ENCODE peak calls at places on chromosome 14, in five cellular contexts. I, U, J, P and K are unnamed samples. For H3K4me1, the result is how much of the 10 kb centered on the place peaks cover.

GRCh38 chr14:85607571-85608219 is 77.8 kb downstream of the FLRT2 start:
- DNase-seq in I (no peak), P (no peak), J (no peak), U (peak), K (no peak)

GRCh38 chr14:63275611-63276010 is 43.1 kb downstream of the GPHB5 start:
- DNase-seq in J (no peak), I (no peak), U (no peak), P (no peak), K (no peak)

GRCh38 chr14:60532442-60532841 is 23.5 kb downstream of the SIX6 start:
- DNase-seq in P (no peak), J (no peak), U (no peak), I (no peak), K (no peak)

GRCh38 chr14:102450206-102451063 is 59.1 kb downstream of the ANKRD9 start:
- DNase-seq in J (no peak), U (no peak), P (no peak), I (no peak), K (no peak)

GRCh38 chr14:31492759-31493498 is 5.1 kb upstream of the GPR33 start:
- DNase-seq in U (no peak), P (no peak), J (no peak), I (no peak), K (no peak)

GRCh38 chr14:94690486-94690885 is 78.3 kb downstream of the SERPINA3 start:
- DNase-seq in P (no peak), J (no peak), U (no peak), I (peak), K (no peak)

GRCh38 chr14:89508863-89509262 is 91.8 kb upstream of the FOXN3 start:
- DNase-seq in I (no peak), P (no peak), U (no peak), J (no peak), K (no peak)

GRCh38 chr14:44316647-44317432 is 190.2 kb downstream of the FSCB start:
- DNase-seq in P (peak), U (peak), I (no peak), J (no peak), K (no peak)

GRCh38 chr14:64968651-64969050 is 3.5 kb downstream of the RAB15 start:
- DNase-seq in U (no peak), I (no peak), J (no peak), P (no peak), K (no peak)

GRCh38 chr14:63045612-63046320 is 508 bp upstream of the KCNH5 start:
- DNase-seq in I (no peak), J (no peak), U (peak), P (peak), K (no peak)

GRCh38 chr14:39043352-39043943 is 59.6 kb downstream of the SEC23A start:
- DNase-seq in P (no peak), I (no peak), U (no peak), J (no peak), K (no peak)

GRCh38 chr14:41868396-41868795 is 261.7 kb downstream of the LRFN5 start:
- DNase-seq in U (peak), J (no peak), I (no peak), P (no peak), K (no peak)

GRCh38 chr14:97634786-97635185 is 837.6 kb downstream of the VRK1 start:
- DNase-seq in I (no peak), U (no peak), J (no peak), P (no peak), K (no peak)

GRCh38 chr14:39755269-39755878 is 323.1 kb upstream of the FBXO33 start:
- DNase-seq in U (no peak), I (no peak), P (no peak), J (no peak), K (no peak)

GRCh38 chr14:26841920-26842741 is 244.3 kb upstream of the NOVA1 start:
- DNase-seq in I (peak), U (peak), P (peak), J (peak), K (peak)

GRCh38 chr14:103247169-103247606 is 86.8 kb upstream of the EIF5 start:
- DNase-seq in U (no peak), I (no peak), P (no peak), J (no peak), K (no peak)

GRCh38 chr14:76832503-76832988 is 6.3 kb downstream of the LRRC74A start:
- DNase-seq in P (no peak), J (no peak), U (no peak), I (no peak), K (no peak)

GRCh38 chr14:64478634-64479250 is 13.4 kb downstream of the AKAP5 start:
- DNase-seq in P (no peak), J (no peak), U (peak), I (no peak), K (no peak)

GRCh38 chr14:40072175-40072574 is 639.9 kb upstream of the FBXO33 start:
- DNase-seq in U (no peak), P (no peak), I (no peak), J (no peak), K (no peak)

GRCh38 chr14:37565550-37565949 is 29.5 kb downstream of the FOXA1 start:
- DNase-seq in U (no peak), J (no peak), P (no peak), I (no peak), K (no peak)

GRCh38 chr14:69101331-69101826 is 51.5 kb downstream of the DCAF5 start:
- DNase-seq in I (no peak), J (peak), U (peak), P (peak), K (no peak)

GRCh38 chr14:96270565-96271420 is 14.8 kb downstream of the BDKRB1 start:
- DNase-seq in P (no peak), U (peak), J (no peak), I (no peak), K (no peak)

GRCh38 chr14:77618381-77618780 is 1.9 kb upstream of the SPTLC2 start:
- DNase-seq in I (no peak), J (no peak), U (no peak), P (no peak), K (no peak)

GRCh38 chr14:55963295-55963694 is 154.9 kb upstream of the PELI2 start:
- DNase-seq in P (no peak), I (no peak), U (no peak), J (no peak), K (no peak)

GRCh38 chr14:21208554-21208953 is 52.7 kb upstream of the OR5AU1 start:
- DNase-seq in I (no peak), U (no peak), J (no peak), P (no peak), K (no peak)

GRCh38 chr14:96056509-96057422 is 17.6 kb downstream of the C14orf132 start:
- DNase-seq in U (no peak), P (no peak), J (no peak), I (no peak), K (no peak)

GRCh38 chr14:58772814-58773620 is 135.3 kb downstream of the DACT1 start:
- DNase-seq in U (peak), I (no peak), J (no peak), P (no peak), K (no peak)

GRCh38 chr14:22658951-22659350 is 14.8 kb upstream of the OR6J1 start:
- DNase-seq in I (no peak), P (no peak), J (no peak), U (no peak), K (no peak)
- H3K27ac ChIP-seq in I (no peak), P (no peak), J (no peak), U (no peak), K (no peak)

DNA sequence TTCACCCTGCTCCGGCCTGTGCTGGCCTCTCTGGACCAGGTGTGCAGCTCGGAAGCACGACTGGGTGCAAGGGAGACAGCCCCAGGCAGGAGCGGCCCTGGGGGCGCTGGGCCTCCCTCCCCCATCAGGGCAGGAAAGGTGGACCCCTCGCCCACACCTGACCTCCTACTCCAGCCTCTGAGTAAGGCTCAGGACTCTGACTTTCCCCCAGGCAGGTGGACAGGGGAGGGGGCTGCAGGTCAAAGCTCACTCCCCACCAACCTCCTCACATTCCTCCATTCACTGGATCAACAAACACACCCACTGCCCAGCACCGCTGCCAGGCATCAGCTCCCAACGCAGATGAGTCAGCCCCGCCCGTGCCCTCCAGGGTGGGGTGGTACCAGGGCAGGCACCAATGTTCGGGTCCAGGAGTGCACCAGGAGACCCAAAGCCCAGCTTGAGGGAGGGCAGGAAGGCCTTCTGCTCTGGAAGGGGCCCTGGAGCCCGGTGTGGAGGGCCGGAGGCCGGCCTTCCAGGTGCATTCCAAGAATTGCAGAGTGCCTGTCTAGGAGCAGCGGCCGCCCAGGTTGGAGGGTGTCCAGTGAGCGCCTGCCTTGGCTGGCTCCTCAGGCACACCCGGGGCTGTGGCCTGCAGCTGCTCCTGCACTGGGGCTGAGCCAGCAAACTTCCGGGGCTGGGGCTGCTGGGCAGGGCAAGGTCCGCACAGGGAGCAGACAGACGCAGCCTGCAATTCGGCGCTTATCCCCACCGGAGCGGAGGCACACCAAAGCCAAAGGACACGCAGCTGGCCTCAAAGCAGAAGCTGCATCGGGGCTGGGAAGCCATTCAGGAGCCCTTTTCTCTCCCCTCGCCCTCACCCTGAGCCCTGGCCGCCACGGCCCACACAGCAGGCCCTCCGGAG is 1.6 kb upstream of the INF2 start:
- DNase-seq in U (no peak), I (peak), J (no peak), P (peak), K (peak)
- TF ChIP-seq POLR2A in U (no peak), I (no peak), J (peak), P (peak), K (peak)

GRCh38 chr14:51862839-51863235 is 2.4 kb downstream of the GNG2 start:
- DNase-seq in J (no peak), I (no peak), P (no peak), U (peak), K (no peak)

GRCh38 chr14:51860836-51861583 is 598 bp downstream of the GNG2 start:
- DNase-seq in I (no peak), J (no peak), P (no peak), U (peak), K (no peak)

GRCh38 chr14:51859136-51859535 is 1.3 kb upstream of the GNG2 start:
- DNase-seq in J (no peak), U (peak), P (no peak), I (no peak), K (no peak)

GRCh38 chr14:51860164-51860835 is at the start of gene GNG2:
- DNase-seq in P (peak), U (peak), I (peak), J (peak), K (peak)

GRCh38 chr14:51862171-51862838 is 1.9 kb downstream of the GNG2 start:
- DNase-seq in I (no peak), U (peak), P (no peak), J (no peak), K (no peak)
- H3K4me1 ChIP-seq in I (under half), U (under half), P (under half), J (under half), K (under half)

GRCh38 chr14:72617391-72618011 is 276.4 kb downstream of the DPF3 start:
- DNase-seq in J (peak), P (no peak), I (no peak), U (no peak), K (peak)
- H3K27ac ChIP-seq in J (no peak), P (no peak), I (no peak), U (peak), K (peak)

GRCh38 chr14:67602995-67603545 is 3.0 kb upstream of the PIGH start:
- DNase-seq in U (no peak), I (no peak), J (no peak), P (no peak), K (no peak)

GRCh38 chr14:67602071-67602470 is 2.0 kb upstream of the PIGH start:
- DNase-seq in U (no peak), J (no peak), I (no peak), P (no peak), K (no peak)

DNA sequence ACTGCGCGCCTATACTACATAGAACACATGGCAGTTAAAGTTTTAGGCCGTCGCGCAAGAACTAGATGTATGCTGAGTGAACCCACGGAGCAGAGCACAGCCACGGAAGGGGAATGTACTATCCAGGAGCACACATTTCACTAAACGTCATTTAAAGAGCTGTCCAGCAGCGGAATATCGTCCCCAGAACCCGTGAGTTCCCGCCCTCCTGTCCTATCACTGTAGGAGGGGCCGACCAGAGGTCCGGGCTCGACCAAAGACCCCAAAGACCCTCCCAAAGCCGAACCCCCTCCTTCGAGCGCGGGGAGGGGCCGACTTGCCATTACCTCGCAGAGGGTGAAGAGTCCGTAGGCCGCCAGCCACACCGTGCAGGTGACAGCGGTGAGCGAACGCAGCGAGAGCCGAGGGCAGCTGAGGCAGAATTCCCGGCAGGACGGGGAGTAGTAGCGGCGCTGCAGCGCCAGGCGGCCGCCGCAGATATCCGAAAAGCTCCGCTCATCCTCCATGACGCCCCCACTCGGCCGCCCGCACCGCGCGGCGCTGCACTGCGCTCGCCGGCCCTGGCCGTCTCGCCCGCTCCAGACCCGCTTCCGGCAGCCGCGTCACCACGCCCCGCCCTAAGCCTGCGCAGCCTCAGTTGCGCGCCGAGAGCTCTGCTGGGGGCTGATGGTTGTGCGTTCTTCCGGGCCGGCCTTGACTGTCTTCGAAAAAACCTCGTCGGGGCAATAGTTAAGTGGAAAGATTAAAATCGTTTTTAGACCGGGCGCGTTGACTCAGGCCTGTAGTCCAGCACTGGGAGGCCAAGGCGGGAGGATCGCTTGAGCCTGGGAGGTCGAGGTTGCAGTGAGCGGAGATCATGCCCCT is at the start of gene PIGH:
- DNase-seq in P (peak), I (peak), J (peak), U (peak), K (peak)
- TF ChIP-seq POLR2A in P (peak), I (peak), J (peak), U (no peak), K (peak)

GRCh38 chr14:100573009-100573756 is 14.0 kb downstream of the BEGAIN start:
- DNase-seq in I (no peak), J (no peak), P (no peak), U (no peak), K (no peak)
- H3K4me1 ChIP-seq in I (under half), J (under half), P (under half), U (under half), K (under half)

GRCh38 chr14:90677484-90678045 is 138.7 kb downstream of the TTC7B start:
- DNase-seq in U (peak), J (no peak), I (no peak), P (no peak), K (no peak)
- H3K27ac ChIP-seq in U (peak), J (no peak), I (peak), P (no peak), K (peak)